ENCODE peak calls at places on chromosomes 12 and 14, in four cellular contexts. B, H, F and Z are unnamed samples.

GRCh38 chr12:103672401-103673119 is 85.5 kb downstream of the STAB2 start:
- DNase-seq in H (no peak), B (no peak), F (no peak), Z (no peak)

GRCh38 chr12:95114766-95115450 is 41.5 kb upstream of the NR2C1 start:
- DNase-seq in H (peak), F (no peak), B (no peak), Z (no peak)

GRCh38 chr12:79688376-79689040 is 2.3 kb downstream of the PAWR start:
- DNase-seq in F (no peak), B (no peak), H (peak), Z (peak)

GRCh38 chr12:80233926-80234325 is 134.6 kb downstream of the OTOGL start:
- DNase-seq in H (no peak), B (no peak), F (no peak), Z (no peak)

GRCh38 chr14:99315197-99315596 is 43.2 kb upstream of the BCL11B start:
- DNase-seq in F (no peak), B (no peak), H (no peak), Z (no peak)

GRCh38 chr14:103545915-103546650 is 16.4 kb downstream of the BAG5 start:
- DNase-seq in B (no peak), F (no peak), H (no peak), Z (no peak)

GRCh38 chr12:68495666-68496065 is 115.0 kb upstream of the RAP1B start:
- DNase-seq in B (no peak), F (peak), H (peak), Z (no peak)

GRCh38 chr14:73824116-73824515 is 27.5 kb upstream of the PTGR2 start:
- DNase-seq in F (no peak), H (no peak), B (no peak), Z (no peak)

GRCh38 chr12:107779077-107779840 is 4.8 kb downstream of the ASCL4 start:
- DNase-seq in B (no peak), H (no peak), F (no peak), Z (peak)

GRCh38 chr14:101600891-101601602 is 39.8 kb downstream of the DIO3 start:
- DNase-seq in B (no peak), H (no peak), F (no peak), Z (no peak)

GRCh38 chr14:67413806-67414769 is 2.1 kb upstream of the PLEK2 start:
- DNase-seq in H (peak), B (peak), F (peak), Z (no peak)

GRCh38 chr14:85443001-85443400 is 86.9 kb upstream of the FLRT2 start:
- DNase-seq in H (peak), B (no peak), F (peak), Z (no peak)

GRCh38 chr12:22477166-22477893 is 67.0 kb downstream of the C2CD5 start:
- DNase-seq in B (peak), H (peak), F (peak), Z (no peak)

GRCh38 chr12:131223171-131223761 is 269.6 kb downstream of the ADGRD1 start:
- DNase-seq in B (no peak), H (no peak), F (no peak), Z (no peak)

GRCh38 chr12:131830335-131831020 is 2.3 kb downstream of the MMP17 start:
- DNase-seq in H (peak), B (peak), F (peak), Z (peak)

GRCh38 chr12:1581973-1582708 is 12.2 kb downstream of the FBXL14 start:
- DNase-seq in H (peak), B (no peak), F (no peak), Z (no peak)

GRCh38 chr14:21087294-21088091 is 11.0 kb downstream of the ZNF219 start:
- DNase-seq in F (peak), H (peak), B (no peak), Z (no peak)

GRCh38 chr14:101819251-101819990 is 57.9 kb downstream of the PPP2R5C start:
- DNase-seq in B (no peak), H (no peak), F (no peak), Z (no peak)

GRCh38 chr12:130131817-130132216 is 30.4 kb upstream of the FZD10 start:
- DNase-seq in H (no peak), B (no peak), F (no peak), Z (no peak)

GRCh38 chr12:91432079-91432478 is 249.5 kb upstream of the DCN start:
- DNase-seq in H (peak), B (no peak), F (peak), Z (no peak)

DNA sequence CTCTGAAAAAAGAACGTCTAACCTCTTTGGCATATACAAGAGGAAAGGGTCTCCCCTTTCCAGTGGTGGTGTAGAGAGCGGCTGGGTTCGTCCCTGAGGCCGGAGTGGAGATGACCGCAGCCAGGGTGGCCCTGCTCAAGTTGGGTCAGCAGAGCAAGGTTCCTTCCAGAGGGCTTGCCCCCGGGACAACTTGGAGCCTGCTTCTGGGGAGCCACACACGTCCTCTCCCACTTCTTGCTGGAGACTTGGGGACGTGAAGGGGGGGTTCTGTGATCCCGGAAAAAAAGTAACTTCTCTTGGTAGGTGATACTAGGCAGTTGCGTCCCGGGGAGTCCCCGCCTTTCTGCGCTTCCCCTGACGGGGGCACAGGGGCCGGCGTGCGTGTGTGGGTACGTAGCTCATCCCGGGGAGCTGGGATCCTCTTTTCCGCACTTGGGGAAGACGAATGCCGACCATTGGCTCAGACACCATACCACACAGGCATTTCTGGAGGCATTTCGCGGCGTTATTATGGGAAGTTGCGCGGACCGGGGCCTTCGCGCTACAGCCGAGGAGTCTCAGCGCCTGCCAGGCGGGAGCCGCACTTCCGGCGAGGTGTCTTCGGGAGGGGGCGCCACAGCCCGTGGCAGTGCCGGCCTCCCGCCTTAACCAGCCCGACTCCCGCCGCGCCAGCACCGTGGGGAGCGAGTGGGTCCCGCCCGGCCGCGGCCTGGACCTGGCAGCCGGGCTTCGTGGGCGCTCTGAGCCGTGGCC is 14.8 kb upstream of the PAX9 start:
- DNase-seq in B (no peak), H (no peak), F (no peak), Z (no peak)
- TF ChIP-seq CTCF in B (no peak), H (no peak), F (no peak), Z (no peak)

DNA sequence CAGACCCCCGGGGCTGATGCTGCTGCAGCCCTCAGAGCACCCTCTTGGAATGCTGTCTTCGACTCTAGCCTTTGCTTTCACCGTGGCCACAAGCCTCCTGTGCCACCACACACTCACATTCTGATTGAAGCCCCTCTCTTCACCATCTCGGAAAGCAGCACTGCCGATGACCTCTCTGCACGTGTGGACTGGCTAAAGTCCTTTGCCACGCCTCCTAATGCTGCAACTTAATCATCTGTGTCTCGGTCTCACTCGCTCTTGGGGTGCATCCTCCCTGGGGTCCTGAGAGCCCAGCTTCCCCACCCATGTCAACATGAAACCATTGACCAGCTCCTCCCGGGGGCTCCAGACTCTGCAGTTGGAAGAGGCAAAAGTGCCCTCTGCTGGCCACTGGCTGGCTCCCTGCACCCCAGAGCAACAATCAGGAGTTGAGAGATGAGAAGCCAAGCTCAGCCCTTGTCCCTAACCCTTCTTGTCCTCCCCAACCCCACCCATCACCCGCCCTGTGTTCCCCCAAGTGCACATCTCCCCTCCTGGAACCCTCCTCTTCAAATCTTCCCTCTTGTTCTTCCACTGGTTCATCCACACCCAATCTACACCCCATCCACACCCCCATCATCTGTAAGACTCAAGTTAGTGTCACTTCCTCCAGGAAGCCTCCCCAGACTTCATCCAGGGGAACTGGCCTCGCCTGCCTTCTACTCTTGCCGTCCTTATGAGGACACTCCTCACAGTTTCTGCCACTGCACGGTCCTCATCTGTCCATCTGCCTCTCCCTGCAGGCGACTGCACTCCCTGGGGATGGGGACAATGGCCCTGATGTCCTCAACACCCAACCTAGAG is 23.6 kb upstream of the FAM181A start:
- DNase-seq in H (no peak), F (no peak), B (no peak), Z (no peak)
- TF ChIP-seq CTCF in H (peak), F (peak), B (peak), Z (no peak)

GRCh38 chr14:61510736-61511557 is 184.4 kb upstream of the HIF1A start:
- DNase-seq in B (no peak), F (no peak), H (no peak), Z (no peak)
- TF ChIP-seq CTCF in B (no peak), F (no peak), H (no peak), Z (no peak)

GRCh38 chr14:50308363-50308762 is 3.7 kb downstream of the L2HGDH start:
- DNase-seq in H (no peak), B (no peak), F (no peak), Z (no peak)

GRCh38 chr14:50312734-50313054 is 570 bp downstream of the DMAC2L start:
- DNase-seq in H (no peak), F (no peak), B (no peak), Z (no peak)

GRCh38 chr14:50311974-50312733 is at the start of the genes DMAC2L and L2HGDH:
- DNase-seq in B (peak), F (peak), H (peak), Z (peak)

GRCh38 chr14:50310445-50310844 is 1.6 kb downstream of the L2HGDH start:
- DNase-seq in H (no peak), B (no peak), F (no peak), Z (no peak)

DNA sequence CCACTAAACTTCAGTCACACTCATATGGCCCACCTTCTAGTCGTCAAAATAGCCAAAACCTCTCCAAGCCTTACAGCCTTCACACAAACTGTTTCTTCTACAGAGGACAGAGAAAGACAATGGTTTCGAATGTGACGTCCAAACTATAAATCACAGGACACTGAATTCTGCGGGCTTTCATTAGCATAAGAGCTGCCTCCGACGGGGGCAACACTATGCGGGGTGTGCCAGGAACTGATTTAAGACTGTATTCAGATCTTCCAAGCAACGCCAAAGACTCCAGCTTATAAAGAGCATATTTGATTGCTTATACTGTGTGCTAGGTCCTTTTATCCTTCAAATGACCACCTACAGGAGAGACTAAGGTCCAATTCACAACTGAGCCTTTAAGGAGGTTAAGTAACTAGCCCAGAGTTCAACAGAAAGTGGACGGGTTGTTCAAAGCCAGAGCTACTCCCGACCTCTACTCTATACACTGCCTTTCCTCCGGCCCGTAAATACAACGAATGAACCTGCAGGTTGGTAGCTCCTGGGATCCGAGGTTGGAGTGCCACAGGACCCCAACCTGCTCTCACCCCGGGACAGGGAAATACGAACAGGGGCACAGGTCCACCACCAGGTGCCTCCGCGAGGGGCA is 574 bp downstream of the L2HGDH start:
- DNase-seq in F (no peak), H (no peak), B (no peak), Z (peak)
- TF ChIP-seq CTCF in F (peak), H (peak), B (peak), Z (peak)

DNA sequence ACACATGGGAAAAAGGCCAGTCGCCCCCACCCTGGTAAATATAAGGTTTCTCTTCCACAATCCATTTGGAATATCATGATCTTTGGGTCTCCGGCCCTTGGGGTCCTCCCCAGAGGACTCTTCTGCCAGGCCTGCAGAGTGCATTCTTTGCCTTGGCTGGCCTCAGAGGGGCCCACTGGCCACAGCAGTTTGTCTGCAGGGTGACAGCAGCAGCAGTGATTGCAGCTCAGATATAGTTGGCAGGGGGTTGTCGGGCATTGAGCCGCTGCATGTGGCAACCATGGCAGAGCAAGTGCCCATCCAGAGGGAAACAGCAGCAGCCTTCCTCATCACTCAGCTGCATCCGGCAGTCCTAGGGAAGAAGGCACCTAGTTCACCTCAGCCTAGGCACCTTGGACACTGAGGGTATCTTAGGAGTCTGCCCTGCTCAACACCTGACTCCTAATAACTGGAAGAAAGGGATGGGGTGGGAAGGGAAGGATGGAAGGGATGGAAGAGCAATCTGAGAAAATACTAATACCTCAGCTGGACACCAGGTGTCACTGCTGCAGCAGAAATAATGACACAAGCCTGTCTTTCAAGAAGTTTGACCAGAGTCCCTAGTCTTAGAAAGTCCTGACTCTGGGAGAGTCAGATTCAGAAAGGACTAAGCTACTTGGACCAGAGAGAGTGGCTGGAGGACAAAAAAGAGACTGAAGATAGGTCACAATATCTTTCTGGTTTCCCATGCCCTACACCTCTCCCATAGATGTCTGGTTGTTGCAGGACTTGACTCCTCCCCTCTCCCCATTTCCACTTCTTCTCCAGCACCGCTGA is 8.9 kb downstream of the AJUBA start:
- DNase-seq in B (no peak), H (peak), F (peak), Z (peak)
- TF ChIP-seq CTCF in B (peak), H (peak), F (peak), Z (peak)

DNA sequence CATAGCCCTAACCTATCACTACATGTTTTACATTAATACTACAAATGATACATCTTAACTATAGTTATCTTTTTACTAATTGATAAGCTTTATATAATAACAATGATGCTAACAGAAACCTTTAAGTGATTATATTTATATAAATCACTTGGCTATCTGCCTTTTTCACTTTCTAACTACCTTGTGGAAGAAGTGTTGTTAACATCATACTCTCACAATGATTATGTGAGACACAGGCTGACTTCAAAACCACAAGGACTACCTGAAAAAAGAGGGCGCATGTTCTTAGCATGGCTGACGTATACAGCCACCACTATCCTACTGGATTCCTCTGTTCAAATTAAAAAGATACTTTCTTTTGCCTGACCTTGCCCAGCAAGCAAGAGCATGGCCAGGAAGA is 135.3 kb upstream of the SOX5 start:
- DNase-seq in B (no peak), H (no peak), F (no peak), Z (no peak)
- TF ChIP-seq CTCF in B (no peak), H (no peak), F (no peak), Z (no peak)

GRCh38 chr14:95611293-95611880 is 74.8 kb upstream of the TCL1B start:
- DNase-seq in B (no peak), F (no peak), H (no peak), Z (peak)
- TF ChIP-seq CTCF in B (no peak), F (no peak), H (no peak), Z (no peak)

GRCh38 chr12:18224745-18225144 is 36.6 kb upstream of the PIK3C2G start:
- DNase-seq in F (no peak), B (no peak), H (peak), Z (peak)
- TF ChIP-seq CTCF in F (peak), B (peak), H (peak), Z (no peak)

GRCh38 chr12:89769483-89769818 is 60.8 kb upstream of the ATP2B1 start:
- DNase-seq in H (no peak), B (no peak), F (no peak), Z (no peak)
- TF ChIP-seq CTCF in H (no peak), B (peak), F (no peak), Z (no peak)

GRCh38 chr12:117100251-117100650 is 1.0 kb upstream of the TESC start:
- DNase-seq in H (peak), B (no peak), F (no peak), Z (peak)
- TF ChIP-seq CTCF in H (peak), B (peak), F (peak), Z (no peak)